ENCODE peak calls at places on chromosomes 7 and 10, in nine cellular contexts. C is cardiac muscle cell; Z is stimulated activated CD4-positive, alpha-beta T cell treated with anti-CD3 and anti-CD28 coated beads, Interleukin-4, amount 100 ng/mL, for 24 hours; R is posterior cingulate gyrus; Y is H7; O is naive thymus-derived CD8-positive, alpha-beta T cell; H is breast epithelium; X is right lobe of liver; I is NCI-H69. S is an unnamed sample.

GRCh38 chr10:77512219-77512578 is 125.4 kb downstream of the KCNMA1 start:
- DNase-seq in R (no peak), O (no peak), C (no peak), Y (no peak), X (no peak), I (no peak), Z (no peak), H (no peak), S (no peak)

GRCh38 chr10:5840314-5841307 is 27.4 kb upstream of the GDI2 start:
- DNase-seq in Z (no peak), H (no peak), I (no peak), C (peak), X (no peak), R (peak), O (no peak), Y (peak), S (peak)

GRCh38 chr10:5484205-5484604 is 15.2 kb downstream of the CALML5 start:
- DNase-seq in C (no peak), O (no peak), H (no peak), X (no peak), R (no peak), Y (no peak), I (no peak), Z (no peak), S (no peak)

GRCh38 chr10:80158598-80159127 is 26.1 kb downstream of the PLAC9 start:
- DNase-seq in Z (no peak), O (no peak), C (peak), Y (no peak), I (peak), R (peak), H (peak), X (no peak), S (peak)

GRCh38 chr10:24437302-24437701 is 228.4 kb downstream of the KIAA1217 start:
- DNase-seq in C (no peak), O (no peak), Z (no peak), R (no peak), I (no peak), X (no peak), H (no peak), Y (no peak), S (no peak)

GRCh38 chr7:77575187-77575586 is 38.1 kb downstream of the PTPN12 start:
- DNase-seq in R (no peak), H (no peak), Y (no peak), O (no peak), I (no peak), C (no peak), X (no peak), Z (no peak), S (no peak)

GRCh38 chr10:100872034-100872791 is 40.5 kb upstream of the SLF2 start:
- DNase-seq in C (peak), Y (peak), R (no peak), O (peak), X (no peak), I (peak), H (no peak), Z (peak), S (no peak)

GRCh38 chr7:105806592-105807266 is 69.7 kb downstream of the ATXN7L1 start:
- DNase-seq in Z (peak), I (no peak), R (no peak), X (no peak), Y (no peak), O (peak), C (peak), H (no peak), S (no peak)

GRCh38 chr7:44547536-44548221 is 6.5 kb upstream of the NPC1L1 start:
- DNase-seq in Z (no peak), R (no peak), C (peak), H (no peak), Y (no peak), I (no peak), X (no peak), O (no peak), S (no peak)

GRCh38 chr10:48476279-48476982 is 128.4 kb downstream of the ARHGAP22 start:
- DNase-seq in Y (no peak), H (peak), Z (no peak), X (no peak), I (peak), O (no peak), C (peak), R (no peak), S (no peak)

GRCh38 chr7:77542399-77542798 is 5.3 kb downstream of the PTPN12 start:
- DNase-seq in C (no peak), I (no peak), Z (no peak), X (no peak), H (no peak), O (no peak), Y (no peak), R (no peak), S (no peak)

GRCh38 chr10:11035318-11035920 is 17.7 kb downstream of the CELF2 start:
- DNase-seq in Z (no peak), X (no peak), C (peak), O (no peak), Y (peak), R (no peak), I (no peak), H (no peak), S (peak)

GRCh38 chr7:132234751-132235150 is 341.5 kb downstream of the PLXNA4 start:
- DNase-seq in Z (no peak), I (no peak), R (no peak), H (no peak), O (no peak), C (peak), Y (no peak), X (no peak), S (no peak)

GRCh38 chr10:22714524-22715289 is at the start of gene PIP4K2A:
- DNase-seq in R (peak), O (peak), H (peak), Y (peak), I (peak), X (peak), Z (peak), C (peak), S (peak)

GRCh38 chr7:5408777-5409176 is 14.9 kb downstream of the TNRC18 start:
- DNase-seq in C (no peak), R (no peak), X (no peak), I (no peak), Y (peak), O (no peak), H (no peak), Z (no peak), S (no peak)

GRCh38 chr7:136128050-136128449 is 150.9 kb upstream of the MTPN start:
- DNase-seq in I (no peak), O (no peak), H (no peak), R (no peak), Y (no peak), Z (no peak), C (no peak), X (no peak), S (no peak)

GRCh38 chr7:107563072-107563760 is 504 bp downstream of the COG5 start:
- DNase-seq in Z (no peak), R (no peak), H (peak), I (peak), C (no peak), Y (peak), X (no peak), O (no peak), S (no peak)

GRCh38 chr7:29924006-29924405 is 65.6 kb downstream of the SCRN1 start:
- DNase-seq in O (no peak), X (no peak), H (no peak), Z (no peak), C (no peak), Y (no peak), I (no peak), R (no peak), S (no peak)

GRCh38 chr10:62626096-62626495 is 178.4 kb upstream of the ADO start:
- DNase-seq in O (no peak), C (no peak), Z (no peak), R (no peak), Y (no peak), X (no peak), I (no peak), H (no peak), S (no peak)

GRCh38 chr7:12161146-12161545 is 49.9 kb upstream of the TMEM106B start:
- DNase-seq in C (no peak), Z (no peak), I (no peak), O (no peak), R (no peak), H (no peak), X (no peak), Y (no peak), S (no peak)

GRCh38 chr10:14535497-14536199 is 204.9 kb upstream of the FRMD4A start:
- DNase-seq in Y (no peak), O (no peak), X (no peak), R (no peak), I (no peak), H (no peak), Z (no peak), C (no peak), S (no peak)

GRCh38 chr7:80210400-80210799 is 75.8 kb downstream of the GNAI1 start:
- DNase-seq in H (no peak), I (peak), Y (no peak), Z (no peak), X (no peak), O (no peak), R (no peak), C (no peak), S (no peak)

GRCh38 chr10:44298713-44299112 is 86.2 kb downstream of the CXCL12 start:
- DNase-seq in H (no peak), Y (peak), C (no peak), O (no peak), X (no peak), Z (no peak), I (no peak), R (no peak), S (no peak)

GRCh38 chr7:95766657-95767056 is 5.7 kb upstream of the DYNC1I1 start:
- DNase-seq in R (no peak), O (no peak), C (no peak), I (no peak), H (no peak), Z (no peak), Y (no peak), X (no peak), S (no peak)

GRCh38 chr7:138649506-138649905 is 51.7 kb downstream of the SVOPL start:
- DNase-seq in Y (no peak), C (peak), I (no peak), H (no peak), R (no peak), O (no peak), Z (no peak), X (no peak), S (no peak)

GRCh38 chr10:96794786-96795733 is 37.0 kb upstream of the LCOR start:
- DNase-seq in Z (no peak), X (no peak), O (no peak), C (peak), H (no peak), Y (peak), I (no peak), R (no peak), S (no peak)

GRCh38 chr7:36245900-36246299 is 92.8 kb downstream of the EEPD1 start:
- DNase-seq in O (no peak), C (no peak), H (no peak), Y (no peak), R (no peak), I (peak), X (no peak), Z (no peak), S (no peak)

GRCh38 chr7:111409714-111410422 is 152.4 kb downstream of the IMMP2L start:
- DNase-seq in O (no peak), Y (no peak), Z (no peak), R (no peak), I (no peak), C (peak), H (no peak), X (no peak), S (no peak)

GRCh38 chr7:70383369-70383768 is 748.6 kb upstream of the GALNT17 start:
- DNase-seq in X (no peak), Z (no peak), C (no peak), O (no peak), H (no peak), I (no peak), Y (no peak), R (no peak), S (no peak)

GRCh38 chr7:82209200-82209599 is 234.4 kb downstream of the CACNA2D1 start:
- DNase-seq in Z (no peak), C (no peak), Y (no peak), O (no peak), X (no peak), I (peak), H (no peak), R (no peak), S (no peak)

GRCh38 chr7:131104611-131105293 is 222.9 kb upstream of the MKLN1 start:
- DNase-seq in X (no peak), I (no peak), C (peak), Y (no peak), O (no peak), Z (no peak), H (no peak), R (no peak), S (no peak)

GRCh38 chr7:132446666-132447217 is 129.5 kb downstream of the PLXNA4 start:
- DNase-seq in O (no peak), H (no peak), R (no peak), X (no peak), C (no peak), Z (no peak), Y (no peak), I (no peak), S (no peak)

GRCh38 chr7:42400373-42400772 is 163.4 kb upstream of the GLI3 start:
- DNase-seq in Z (no peak), O (no peak), H (no peak), I (no peak), C (no peak), Y (no peak), X (no peak), R (no peak), S (no peak)